ENCODE peak calls at places on chromosomes 3 and 15, in six cellular contexts. One of them, this sample, is unnamed.

GRCh38 chr3:193782747-193783146 is 189.7 kb downstream of the OPA1 start:
- DNase-seq in B cell: no peak
- DNase-seq in mammary epithelial cell: no peak
- DNase-seq in NCI-H2171 treated with DMSO at 0.1 percent for 48 hours: no peak
- DNase-seq in amniotic stem cell: no peak
- DNase-seq in GM18507: no peak
- DNase-seq in this sample: no peak

GRCh38 chr15:41852736-41853135 is 14.1 kb downstream of the PLA2G4B start:
- DNase-seq in NCI-H2171 treated with DMSO at 0.1 percent for 48 hours: peak
- DNase-seq in GM18507: no peak
- DNase-seq in amniotic stem cell: no peak
- DNase-seq in B cell: no peak
- DNase-seq in mammary epithelial cell: no peak
- DNase-seq in this sample: no peak

GRCh38 chr3:51798561-51798960 is 19.5 kb upstream of the IQCF6 start:
- DNase-seq in GM18507: no peak
- DNase-seq in mammary epithelial cell: no peak
- DNase-seq in amniotic stem cell: no peak
- DNase-seq in B cell: no peak
- DNase-seq in NCI-H2171 treated with DMSO at 0.1 percent for 48 hours: no peak
- DNase-seq in this sample: no peak

GRCh38 chr15:31396881-31397560 is 70.4 kb downstream of the KLF13 start:
- DNase-seq in amniotic stem cell: no peak
- DNase-seq in mammary epithelial cell: peak
- DNase-seq in B cell: peak
- DNase-seq in NCI-H2171 treated with DMSO at 0.1 percent for 48 hours: no peak
- DNase-seq in GM18507: no peak
- DNase-seq in this sample: peak

GRCh38 chr3:28476194-28476593 is 127.6 kb upstream of the AZI2 start:
- DNase-seq in B cell: peak
- DNase-seq in GM18507: no peak
- DNase-seq in mammary epithelial cell: peak
- DNase-seq in NCI-H2171 treated with DMSO at 0.1 percent for 48 hours: peak
- DNase-seq in amniotic stem cell: peak
- DNase-seq in this sample: no peak

GRCh38 chr3:47079432-47079831 is 84.5 kb downstream of the SETD2 start:
- DNase-seq in GM18507: no peak
- DNase-seq in amniotic stem cell: no peak
- DNase-seq in B cell: no peak
- DNase-seq in mammary epithelial cell: no peak
- DNase-seq in NCI-H2171 treated with DMSO at 0.1 percent for 48 hours: no peak
- DNase-seq in this sample: no peak

GRCh38 chr15:90213123-90213817 is 12.1 kb downstream of the SEMA4B start:
- DNase-seq in mammary epithelial cell: peak
- DNase-seq in NCI-H2171 treated with DMSO at 0.1 percent for 48 hours: peak
- DNase-seq in amniotic stem cell: no peak
- DNase-seq in GM18507: no peak
- DNase-seq in B cell: no peak
- DNase-seq in this sample: peak

GRCh38 chr15:65580287-65580686 is 30.6 kb downstream of the INTS14 start:
- DNase-seq in amniotic stem cell: peak
- DNase-seq in GM18507: no peak
- DNase-seq in NCI-H2171 treated with DMSO at 0.1 percent for 48 hours: no peak
- DNase-seq in B cell: no peak
- DNase-seq in mammary epithelial cell: peak
- DNase-seq in this sample: no peak

GRCh38 chr3:55169161-55169560 is 241.3 kb upstream of the LRTM1 start:
- DNase-seq in mammary epithelial cell: no peak
- DNase-seq in amniotic stem cell: no peak
- DNase-seq in B cell: no peak
- DNase-seq in GM18507: no peak
- DNase-seq in NCI-H2171 treated with DMSO at 0.1 percent for 48 hours: no peak
- DNase-seq in this sample: no peak

GRCh38 chr3:67534594-67534993 is 119.8 kb downstream of the SUCLG2 start:
- DNase-seq in mammary epithelial cell: no peak
- DNase-seq in amniotic stem cell: no peak
- DNase-seq in NCI-H2171 treated with DMSO at 0.1 percent for 48 hours: no peak
- DNase-seq in GM18507: no peak
- DNase-seq in B cell: no peak
- DNase-seq in this sample: no peak

GRCh38 chr15:47900731-47901130 is 183.4 kb downstream of the SEMA6D start:
- DNase-seq in B cell: no peak
- DNase-seq in mammary epithelial cell: no peak
- DNase-seq in GM18507: no peak
- DNase-seq in amniotic stem cell: no peak
- DNase-seq in NCI-H2171 treated with DMSO at 0.1 percent for 48 hours: no peak
- DNase-seq in this sample: peak

GRCh38 chr15:63188247-63188936 is 1.0 kb upstream of the RAB8B start:
- DNase-seq in B cell: no peak
- DNase-seq in amniotic stem cell: no peak
- DNase-seq in GM18507: no peak
- DNase-seq in mammary epithelial cell: no peak
- DNase-seq in NCI-H2171 treated with DMSO at 0.1 percent for 48 hours: no peak
- DNase-seq in this sample: no peak

GRCh38 chr3:140706360-140706759 is 28.5 kb downstream of the TRIM42 start:
- DNase-seq in B cell: no peak
- DNase-seq in mammary epithelial cell: no peak
- DNase-seq in NCI-H2171 treated with DMSO at 0.1 percent for 48 hours: no peak
- DNase-seq in amniotic stem cell: no peak
- DNase-seq in GM18507: no peak
- DNase-seq in this sample: no peak

GRCh38 chr3:10504161-10505049 is 981 bp downstream of the ATP2B2 start:
- DNase-seq in GM18507: no peak
- DNase-seq in mammary epithelial cell: no peak
- DNase-seq in NCI-H2171 treated with DMSO at 0.1 percent for 48 hours: no peak
- DNase-seq in B cell: no peak
- DNase-seq in amniotic stem cell: no peak
- DNase-seq in this sample: no peak

GRCh38 chr3:24854748-24855147 is 360.1 kb upstream of the THRB start:
- DNase-seq in mammary epithelial cell: no peak
- DNase-seq in B cell: no peak
- DNase-seq in GM18507: no peak
- DNase-seq in amniotic stem cell: no peak
- DNase-seq in NCI-H2171 treated with DMSO at 0.1 percent for 48 hours: peak
- DNase-seq in this sample: no peak

GRCh38 chr15:99429681-99430081 is 136.1 kb upstream of the MEF2A start:
- DNase-seq in B cell: no peak
- DNase-seq in amniotic stem cell: no peak
- DNase-seq in NCI-H2171 treated with DMSO at 0.1 percent for 48 hours: no peak
- DNase-seq in mammary epithelial cell: no peak
- DNase-seq in GM18507: no peak
- DNase-seq in this sample: no peak

GRCh38 chr3:51282931-51283330 is 102.2 kb upstream of the MANF start:
- DNase-seq in GM18507: no peak
- DNase-seq in mammary epithelial cell: peak
- DNase-seq in NCI-H2171 treated with DMSO at 0.1 percent for 48 hours: no peak
- DNase-seq in B cell: no peak
- DNase-seq in amniotic stem cell: no peak
- DNase-seq in this sample: no peak

GRCh38 chr3:136068708-136069107 is 103.2 kb downstream of the PPP2R3A start:
- DNase-seq in mammary epithelial cell: no peak
- DNase-seq in NCI-H2171 treated with DMSO at 0.1 percent for 48 hours: no peak
- DNase-seq in B cell: no peak
- DNase-seq in GM18507: no peak
- DNase-seq in amniotic stem cell: no peak
- DNase-seq in this sample: no peak

GRCh38 chr3:122382888-122383666 is at the start of gene MIX23:
- DNase-seq in NCI-H2171 treated with DMSO at 0.1 percent for 48 hours: peak
- DNase-seq in mammary epithelial cell: peak
- DNase-seq in amniotic stem cell: peak
- DNase-seq in GM18507: peak
- DNase-seq in B cell: peak
- DNase-seq in this sample: peak

GRCh38 chr15:52261498-52262242 is 33.9 kb downstream of the MYO5C start:
- DNase-seq in NCI-H2171 treated with DMSO at 0.1 percent for 48 hours: no peak
- DNase-seq in B cell: peak
- DNase-seq in GM18507: peak
- DNase-seq in amniotic stem cell: peak
- DNase-seq in mammary epithelial cell: peak
- DNase-seq in this sample: peak

GRCh38 chr3:113532698-113533533 is 561 bp downstream of the SIDT1 start:
- DNase-seq in mammary epithelial cell: no peak
- DNase-seq in NCI-H2171 treated with DMSO at 0.1 percent for 48 hours: peak
- DNase-seq in GM18507: no peak
- DNase-seq in amniotic stem cell: no peak
- DNase-seq in B cell: peak
- DNase-seq in this sample: peak

GRCh38 chr15:90610220-90610619 is 80.5 kb downstream of the CRTC3 start:
- DNase-seq in B cell: no peak
- DNase-seq in amniotic stem cell: no peak
- DNase-seq in mammary epithelial cell: no peak
- DNase-seq in NCI-H2171 treated with DMSO at 0.1 percent for 48 hours: no peak
- DNase-seq in GM18507: no peak
- DNase-seq in this sample: no peak

GRCh38 chr3:66376568-66376967 is 124.3 kb downstream of the LRIG1 start:
- DNase-seq in GM18507: no peak
- DNase-seq in amniotic stem cell: no peak
- DNase-seq in NCI-H2171 treated with DMSO at 0.1 percent for 48 hours: no peak
- DNase-seq in mammary epithelial cell: peak
- DNase-seq in B cell: no peak
- DNase-seq in this sample: no peak

GRCh38 chr15:55917881-55918296 is 75.5 kb downstream of the NEDD4 start:
- DNase-seq in amniotic stem cell: peak
- DNase-seq in NCI-H2171 treated with DMSO at 0.1 percent for 48 hours: peak
- DNase-seq in mammary epithelial cell: peak
- DNase-seq in B cell: no peak
- DNase-seq in GM18507: no peak
- DNase-seq in this sample: no peak

GRCh38 chr15:92886229-92886628 is 13.9 kb upstream of the CHD2 start:
- DNase-seq in mammary epithelial cell: peak
- DNase-seq in amniotic stem cell: no peak
- DNase-seq in GM18507: no peak
- DNase-seq in NCI-H2171 treated with DMSO at 0.1 percent for 48 hours: no peak
- DNase-seq in B cell: no peak
- DNase-seq in this sample: no peak

GRCh38 chr3:57127849-57128566 is 37.1 kb downstream of the IL17RD start:
- DNase-seq in amniotic stem cell: peak
- DNase-seq in NCI-H2171 treated with DMSO at 0.1 percent for 48 hours: no peak
- DNase-seq in B cell: no peak
- DNase-seq in GM18507: no peak
- DNase-seq in mammary epithelial cell: no peak
- DNase-seq in this sample: no peak

This sample was measured in prostate gland.